ENCODE peak calls at places on chromosomes 13 and 19, in five cellular contexts. V is effector CD4-positive, alpha-beta T cell; T is brain microvascular endothelial cell; U is H54; R is stimulated activated CD4-positive, alpha-beta T cell treated with anti-CD3 and anti-CD28 coated beads, Interleukin-1b, Interleukin-23, amount 100 ng/mL, for 24 hours. F is an unnamed sample.

GRCh38 chr19:48986211-48986610 is 6.9 kb downstream of the GYS1 start:
- DNase-seq in V (no peak), T (no peak), U (no peak), R (no peak), F (no peak)

GRCh38 chr13:27599845-27600553 is 20.3 kb downstream of the LNX2 start:
- DNase-seq in V (no peak), T (peak; percentile 76), U (no peak), R (no peak), F (no peak)

GRCh38 chr19:58406818-58407657 is 1.4 kb upstream of the ZNF584 start:
- DNase-seq in V (no peak), T (no peak), U (no peak), R (no peak), F (no peak)

GRCh38 chr13:70253834-70254233 is 145.6 kb upstream of the KLHL1 start:
- DNase-seq in V (no peak), T (peak; percentile 46), U (no peak), R (no peak), F (no peak)

GRCh38 chr19:18832331-18833140 is 777 bp downstream of the UPF1 start:
- DNase-seq in V (peak; percentile 15), T (peak; percentile 18), U (no peak), R (no peak), F (no peak)

GRCh38 chr13:48783181-48783630 is 129.5 kb downstream of the CYSLTR2 start:
- DNase-seq in V (no peak), T (peak; percentile 99), U (no peak), R (no peak), F (peak; percentile 20)

GRCh38 chr13:77521194-77521593 is 14.3 kb upstream of the SCEL start:
- DNase-seq in V (no peak), T (peak; percentile 83), U (no peak), R (no peak), F (no peak)

GRCh38 chr19:49638360-49638759 is 1.6 kb downstream of the RRAS start:
- DNase-seq in V (no peak), T (no peak), U (no peak), R (no peak), F (no peak)

GRCh38 chr13:45393941-45394570 is 24.1 kb downstream of the SLC25A30 start:
- DNase-seq in V (no peak), T (no peak), U (peak; percentile 27), R (no peak), F (no peak)

GRCh38 chr13:40597735-40598365 is 68.6 kb downstream of the FOXO1 start:
- DNase-seq in V (no peak), T (no peak), U (no peak), R (no peak), F (no peak)

GRCh38 chr19:39296055-39296645 is at the start of gene IFNL1:
- DNase-seq in V (no peak), T (no peak), U (no peak), R (no peak), F (no peak)

GRCh38 chr19:30739394-30739793 is 367.2 kb downstream of the ZNF536 start:
- DNase-seq in V (no peak), T (no peak), U (no peak), R (no peak), F (no peak)

GRCh38 chr19:31135841-31136240 is 213.4 kb downstream of the TSHZ3 start:
- DNase-seq in V (no peak), T (peak; percentile 34), U (no peak), R (no peak), F (no peak)

F was measured in naive thymus-derived CD4-positive, alpha-beta T cell.